ENCODE peak calls at places on chromosome 19, in ten cellular contexts. K is heart right ventricle; F is mammary epithelial cell; D is IMR-90; W is H9; Y is heart left ventricle; U is left lung; N is CD8-positive, alpha-beta memory T cell; Z is hepatocyte; S is lower lobe of right lung. Q is an unnamed sample.
A peak's percentile ranks its signal among the peaks of the same experiment; 100 is the strongest.

GRCh38 chr19:54294539-54294938 is 13.6 kb upstream of the LILRB2 start:
- DNase-seq in F (no peak), N (no peak), U (no peak), D (no peak), K (no peak), W (no peak), S (no peak), Y (no peak), Z (no peak), Q (no peak)

GRCh38 chr19:10744848-10745293 is 27.0 kb downstream of the DNM2 start:
- DNase-seq in N (no peak), Y (no peak), S (no peak), K (no peak), F (no peak), U (no peak), Z (no peak), W (no peak), D (no peak), Q (no peak)

GRCh38 chr19:22144394-22144793 is 52.4 kb downstream of the ZNF676 start:
- DNase-seq in F (peak; percentile 2), Y (no peak), U (no peak), K (no peak), S (no peak), N (no peak), D (peak; percentile 10), Z (no peak), W (no peak), Q (no peak)

GRCh38 chr19:12065100-12065538 is 588 bp downstream of the ZNF844 start:
- DNase-seq in N (peak; percentile 29), W (no peak), F (no peak), K (no peak), Y (no peak), S (no peak), D (peak; percentile 38), Z (peak; percentile 57), U (no peak), Q (peak; percentile 42)

GRCh38 chr19:2422951-2423880 is 4.2 kb downstream of the TIMM13 start:
- DNase-seq in S (no peak), W (no peak), U (peak; percentile 55), K (no peak), N (no peak), Z (no peak), F (no peak), Y (no peak), D (no peak), Q (no peak)

GRCh38 chr19:2805991-2806649 is 13.5 kb upstream of the ZNF554 start:
- DNase-seq in N (no peak), Y (no peak), D (no peak), W (no peak), U (peak; percentile 61), Z (no peak), S (no peak), F (no peak), K (no peak), Q (no peak)

GRCh38 chr19:23832717-23833327 is 74.1 kb upstream of the ZNF681 start:
- DNase-seq in U (no peak), Y (no peak), W (no peak), N (no peak), Z (no peak), F (no peak), K (no peak), S (no peak), D (no peak), Q (no peak)

GRCh38 chr19:13098291-13099072 is 4.2 kb downstream of the LYL1 start:
- DNase-seq in U (no peak), N (no peak), S (peak; percentile 70), K (no peak), W (peak; percentile 63), Y (peak; percentile 49), Z (no peak), D (no peak), F (no peak), Q (no peak)

GRCh38 chr19:34662919-34663318 is 14.0 kb downstream of the SCGB2B2 start:
- DNase-seq in K (no peak), Z (no peak), D (no peak), F (peak; percentile 14), U (no peak), N (peak; percentile 52), S (no peak), Y (no peak), W (peak; percentile 72), Q (no peak)

GRCh38 chr19:6811906-6812305 is 39.4 kb downstream of the VAV1 start:
- DNase-seq in Z (peak; percentile 15), K (no peak), D (peak; percentile 39), F (peak; percentile 65), Y (no peak), U (no peak), N (no peak), W (peak; percentile 38), S (no peak), Q (no peak)

GRCh38 chr19:2841858-2842574 is 741 bp downstream of the ZNF555 start:
- DNase-seq in S (no peak), U (peak; percentile 82), F (no peak), D (no peak), K (no peak), Z (peak; percentile 45), N (no peak), W (no peak), Y (no peak), Q (no peak)

GRCh38 chr19:11971045-11971444 is 6.2 kb downstream of the ZNF763 start:
- DNase-seq in K (no peak), W (no peak), S (no peak), D (no peak), N (no peak), F (no peak), Z (no peak), U (no peak), Y (no peak), Q (no peak)

GRCh38 chr19:33143897-33144405 is 12.0 kb downstream of the WDR88 start:
- DNase-seq in U (peak; percentile 86), Z (peak; percentile 77), K (peak; percentile 57), Y (peak; percentile 70), W (peak; percentile 69), F (peak; percentile 25), D (peak; percentile 42), N (peak; percentile 55), S (peak; percentile 72), Q (peak; percentile 14)

GRCh38 chr19:49165111-49165750 is 7.6 kb downstream of the TRPM4 start:
- DNase-seq in S (no peak), N (no peak), D (no peak), W (no peak), Z (no peak), F (no peak), K (peak; percentile 64), Y (peak; percentile 65), U (no peak), Q (no peak)

GRCh38 chr19:55158848-55159793 is 1.6 kb upstream of the TNNI3 start:
- DNase-seq in W (peak; percentile 73), K (peak; percentile 87), U (peak; percentile 45), Y (peak; percentile 84), S (no peak), D (no peak), F (no peak), N (no peak), Z (no peak), Q (no peak)

GRCh38 chr19:51687791-51688664 is 5.1 kb upstream of the SPACA6 start:
- DNase-seq in N (no peak), D (peak; percentile 44), W (peak; percentile 80), U (peak; percentile 68), F (peak; percentile 70), Z (peak; percentile 77), Y (peak; percentile 70), S (peak; percentile 59), K (peak; percentile 70), Q (no peak)

GRCh38 chr19:51195316-51195586 is 29.6 kb upstream of the CD33 start:
- DNase-seq in S (no peak), N (no peak), Z (no peak), K (no peak), U (no peak), Y (no peak), F (no peak), W (no peak), D (no peak), Q (no peak)

DNA sequence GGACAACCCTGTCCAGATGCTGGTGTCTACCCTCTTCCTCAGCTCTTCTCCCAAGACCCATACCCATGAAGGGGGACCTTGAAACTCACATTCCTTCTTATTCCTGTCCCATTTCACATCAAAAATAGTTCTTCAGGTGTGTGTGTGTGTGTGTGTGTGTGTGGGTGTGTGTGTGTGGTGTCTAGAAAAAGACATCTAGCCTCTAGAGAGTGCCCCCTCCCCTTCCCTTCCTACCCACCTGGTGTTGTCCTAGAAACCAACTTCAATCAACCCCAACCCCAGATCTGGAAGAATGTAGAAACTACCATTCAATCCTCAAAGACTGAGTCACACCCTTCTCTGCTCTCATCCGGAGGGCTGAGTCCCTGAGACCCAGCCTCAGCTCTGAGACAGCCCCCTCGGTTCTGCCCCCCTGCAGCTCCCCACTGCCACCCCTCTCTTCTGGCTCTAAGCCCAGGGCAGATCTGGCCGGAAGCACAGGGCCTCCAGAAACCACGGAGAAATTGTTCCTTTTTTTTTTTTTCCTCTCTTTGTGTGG is 3.5 kb downstream of the KCNN4 start:
- DNase-seq in K (no peak), W (no peak), U (no peak), D (peak; percentile 36), F (peak; percentile 35), S (no peak), N (peak; percentile 61), Y (no peak), Z (peak; percentile 28), Q (no peak)
- H3K27ac ChIP-seq in K (peak overlapping the region; percentile 74), W (no peak overlapping the region), U (peak overlapping the region; percentile 80), D (no peak overlapping the region), F (peak overlapping the region; percentile 88), S (peak overlapping the region; percentile 8), N (peak overlapping the region; percentile 76), Y (no peak overlapping the region), Z (no peak overlapping the region), Q (no peak overlapping the region)

GRCh38 chr19:7941895-7942596 is 1.4 kb downstream of the TIMM44 start:
- DNase-seq in D (no peak), F (no peak), Y (no peak), S (no peak), Z (no peak), U (peak; percentile 58), K (no peak), W (no peak), N (no peak), Q (no peak)
- H3K27ac ChIP-seq in D (no peak overlapping the region), F (no peak overlapping the region), Y (no peak overlapping the region), S (no peak overlapping the region), Z (no peak overlapping the region), U (no peak overlapping the region), K (no peak overlapping the region), W (no peak overlapping the region), N (no peak overlapping the region), Q (no peak overlapping the region)

DNA sequence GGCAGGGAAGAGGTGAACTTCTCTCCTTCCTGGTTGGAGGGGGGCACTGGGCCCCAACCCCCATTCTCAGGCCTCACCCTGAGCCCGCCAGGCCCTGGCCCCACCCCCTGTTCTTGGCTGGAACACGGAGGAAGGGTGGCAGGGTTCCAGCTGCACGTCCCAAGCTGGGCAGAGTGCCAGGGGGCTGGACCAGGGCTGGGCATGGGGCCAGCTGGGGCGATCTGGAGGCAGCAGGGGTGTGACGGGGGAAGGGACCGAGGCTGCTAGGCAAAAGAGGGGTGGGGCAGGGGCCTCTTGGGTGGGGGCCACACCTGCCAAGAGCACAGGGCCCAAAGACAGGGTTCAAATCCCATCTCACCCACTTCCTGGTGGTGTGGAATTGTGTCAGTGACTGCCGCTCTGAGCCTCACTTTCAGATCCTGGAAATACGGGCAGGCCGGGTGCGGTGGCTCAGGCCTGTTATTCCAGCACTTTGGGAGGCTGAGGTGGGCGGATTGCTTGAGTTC is 2.2 kb downstream of the HIF3A start:
- DNase-seq in K (peak; percentile 97), D (peak; percentile 50), F (peak; percentile 71), S (peak; percentile 95), Y (peak; percentile 96), U (peak; percentile 93), N (no peak), Z (peak; percentile 98), W (no peak), Q (peak; percentile 92)
- H3K27ac ChIP-seq in K (peak overlapping the region; percentile 89), D (no peak overlapping the region), F (no peak overlapping the region), S (peak overlapping the region; percentile 88), Y (peak overlapping the region; percentile 97), U (peak overlapping the region; percentile 83), N (no peak overlapping the region), Z (peak overlapping the region; percentile 99), W (no peak overlapping the region), Q (peak overlapping the region; percentile 74)

GRCh38 chr19:38741670-38742069 is 2.6 kb downstream of the CAPN12 start:
- DNase-seq in D (no peak), F (peak; percentile 1), K (no peak), S (peak; percentile 27), U (no peak), Z (no peak), W (no peak), Y (no peak), N (no peak), Q (no peak)
- H3K27ac ChIP-seq in D (no peak overlapping the region), F (no peak overlapping the region), K (no peak overlapping the region), S (no peak overlapping the region), U (no peak overlapping the region), Z (no peak overlapping the region), W (no peak overlapping the region), Y (no peak overlapping the region), N (no peak overlapping the region), Q (no peak overlapping the region)